ENCODE peak calls at places on chromosomes 12 and 14, in seven cellular contexts. Q, O, B, J, E, T and I are unnamed samples.

GRCh38 chr14:100261621-100262020 is 22.7 kb downstream of the YY1 start:
- DNase-seq in O (no peak), T (no peak), E (no peak), J (no peak), B (no peak), Q (no peak), I (no peak)

GRCh38 chr12:10497602-10498001 is 8.1 kb upstream of the EIF2S3B start:
- DNase-seq in T (no peak), O (no peak), J (peak; percentile 87), E (no peak), Q (peak; percentile 55), B (no peak), I (peak; percentile 74)

GRCh38 chr12:94994312-94994711 is 9.2 kb downstream of the NDUFA12 start:
- DNase-seq in J (no peak), T (no peak), Q (no peak), O (no peak), B (no peak), E (no peak), I (no peak)

GRCh38 chr14:95488376-95489162 is 27.9 kb downstream of the SYNE3 start:
- DNase-seq in J (no peak), Q (no peak), E (no peak), O (no peak), B (no peak), T (no peak), I (no peak)

GRCh38 chr12:109592195-109592904 is 18.8 kb downstream of the MVK start:
- DNase-seq in B (no peak), E (no peak), J (no peak), T (no peak), Q (no peak), O (no peak), I (no peak)

GRCh38 chr12:26434299-26434915 is 239.0 kb downstream of the SSPN start:
- DNase-seq in O (no peak), Q (peak; percentile 54), E (no peak), B (no peak), J (no peak), T (peak; percentile 44), I (no peak)

GRCh38 chr12:48796976-48797375 is 8.1 kb upstream of the ADCY6 start:
- DNase-seq in T (no peak), B (no peak), J (no peak), E (no peak), Q (no peak), O (no peak), I (no peak)

GRCh38 chr12:132395192-132395907 is 66.0 kb upstream of the GALNT9 start:
- DNase-seq in T (peak; percentile 2), O (peak; percentile 68), B (no peak), J (no peak), E (peak; percentile 61), Q (peak; percentile 37), I (peak; percentile 65)

GRCh38 chr12:30792648-30793499 is 38.1 kb upstream of the CAPRIN2 start:
- DNase-seq in J (no peak), Q (no peak), B (no peak), T (no peak), O (no peak), E (no peak), I (no peak)

GRCh38 chr12:110371408-110372055 is 32.0 kb downstream of the ANAPC7 start:
- DNase-seq in E (peak; percentile 92), J (no peak), Q (peak; percentile 69), O (no peak), T (no peak), B (no peak), I (peak; percentile 85)

GRCh38 chr14:64773577-64773976 is 69.4 kb downstream of the PLEKHG3 start:
- DNase-seq in B (no peak), T (no peak), O (no peak), Q (no peak), E (no peak), J (no peak), I (peak; percentile 56)

GRCh38 chr12:101935769-101936741 is 58.7 kb downstream of the DRAM1 start:
- DNase-seq in T (peak; percentile 22), E (no peak), B (no peak), J (no peak), Q (no peak), O (peak; percentile 64), I (no peak)

GRCh38 chr12:105226219-105226618 is 9.8 kb downstream of the APPL2 start:
- DNase-seq in Q (peak; percentile 76), B (peak; percentile 5), T (peak; percentile 76), E (peak; percentile 56), O (peak; percentile 83), J (peak; percentile 32), I (no peak)

GRCh38 chr14:75144944-75145343 is 18.1 kb upstream of the NEK9 start:
- DNase-seq in E (no peak), Q (no peak), T (no peak), B (no peak), J (no peak), O (no peak), I (no peak)

GRCh38 chr12:77625441-77625840 is 205.3 kb upstream of the NAV3 start:
- DNase-seq in E (no peak), J (no peak), B (no peak), O (no peak), T (no peak), Q (no peak), I (no peak)

GRCh38 chr14:64500088-64500487 is 3.5 kb downstream of the ZBTB25 start:
- DNase-seq in T (no peak), B (no peak), Q (no peak), O (no peak), J (no peak), E (no peak), I (no peak)

GRCh38 chr14:69005432-69006148 is 26.5 kb upstream of the ACTN1 start:
- DNase-seq in J (no peak), E (no peak), T (peak; percentile 42), Q (peak; percentile 58), B (no peak), O (peak; percentile 80), I (no peak)

GRCh38 chr12:53324113-53324778 is 2.8 kb upstream of the AAAS start:
- DNase-seq in Q (peak; percentile 83), T (peak; percentile 42), J (peak; percentile 64), B (no peak), O (no peak), E (peak; percentile 72), I (peak; percentile 88)

GRCh38 chr14:45249847-45250575 is 3.0 kb downstream of the MIS18BP1 start:
- DNase-seq in E (no peak), O (no peak), J (no peak), T (peak; percentile 18), B (no peak), Q (no peak), I (no peak)

GRCh38 chr14:96095058-96095457 is 55.9 kb downstream of the C14orf132 start:
- DNase-seq in J (no peak), B (no peak), E (no peak), O (no peak), Q (peak; percentile 26), T (no peak), I (no peak)

GRCh38 chr14:35414365-35414764 is 9.8 kb upstream of the NFKBIA start:
- DNase-seq in E (no peak), Q (no peak), O (no peak), J (no peak), T (no peak), B (no peak), I (no peak)

GRCh38 chr12:110941391-110941790 is 21.0 kb upstream of the MYL2 start:
- DNase-seq in T (no peak), B (no peak), O (peak; percentile 32), E (peak; percentile 50), J (no peak), Q (no peak), I (peak; percentile 56)

GRCh38 chr14:94344389-94344788 is 21.3 kb upstream of the SERPINA6 start:
- DNase-seq in B (no peak), O (no peak), T (no peak), J (no peak), Q (no peak), E (no peak), I (no peak)

GRCh38 chr14:94343238-94343637 is 20.1 kb upstream of the SERPINA6 start:
- DNase-seq in E (no peak), B (no peak), T (no peak), Q (no peak), J (no peak), O (no peak), I (no peak)

GRCh38 chr14:94342334-94342934 is 19.3 kb upstream of the SERPINA6 start:
- DNase-seq in O (peak; percentile 90), J (no peak), Q (peak; percentile 93), T (peak; percentile 87), B (no peak), E (peak; percentile 78), I (no peak)

GRCh38 chr14:94346841-94347240 is 23.7 kb upstream of the SERPINA6 start:
- DNase-seq in B (no peak), O (no peak), J (no peak), E (no peak), Q (no peak), T (no peak), I (no peak)

GRCh38 chr14:94345344-94346072 is 22.4 kb upstream of the SERPINA6 start:
- DNase-seq in B (no peak), Q (no peak), O (no peak), J (no peak), E (no peak), T (no peak), I (no peak)
- H3K27ac ChIP-seq in B (no peak overlapping the region), Q (no peak overlapping the region), O (no peak overlapping the region), J (no peak overlapping the region), E (no peak overlapping the region), T (no peak overlapping the region), I (no peak overlapping the region)

DNA sequence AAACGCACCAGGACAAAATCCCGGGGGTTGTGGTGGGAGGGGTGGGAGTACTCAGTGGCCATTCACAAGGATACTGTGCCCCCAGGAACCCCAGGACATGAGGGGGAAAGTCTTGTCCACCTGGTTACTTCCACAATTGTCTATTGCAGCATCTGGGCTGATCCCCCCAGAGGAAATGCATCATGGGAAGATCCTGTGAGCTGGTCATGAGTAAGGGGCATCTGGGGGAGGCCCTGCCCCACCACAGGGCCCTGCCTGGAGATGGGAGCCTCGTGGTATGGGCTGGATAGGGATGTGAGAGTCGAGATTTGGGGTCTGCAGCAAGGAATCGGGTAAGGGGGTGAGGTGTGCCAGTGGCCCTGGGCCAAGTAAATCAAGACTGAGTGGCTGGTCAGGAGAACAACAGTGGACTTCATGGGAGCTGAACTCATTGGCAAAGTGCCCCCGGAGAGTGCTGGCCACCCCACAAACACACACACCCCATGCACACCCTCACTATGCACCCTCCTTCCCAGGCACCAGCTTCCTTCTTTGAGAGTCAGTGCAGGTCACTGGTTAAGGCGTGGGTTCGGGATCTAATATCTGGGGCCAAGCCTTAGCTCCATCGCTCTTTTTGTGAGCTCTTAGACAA is 3.0 kb upstream of the SERPINA1 start:
- DNase-seq in E (no peak), Q (no peak), T (no peak), O (no peak), B (no peak), J (no peak), I (no peak)
- H3K27ac ChIP-seq in E (peak overlapping the region; percentile 81), Q (peak overlapping the region; percentile 87), T (peak overlapping the region; percentile 63), O (no peak overlapping the region), B (no peak overlapping the region), J (no peak overlapping the region), I (peak overlapping the region; percentile 97)

DNA sequence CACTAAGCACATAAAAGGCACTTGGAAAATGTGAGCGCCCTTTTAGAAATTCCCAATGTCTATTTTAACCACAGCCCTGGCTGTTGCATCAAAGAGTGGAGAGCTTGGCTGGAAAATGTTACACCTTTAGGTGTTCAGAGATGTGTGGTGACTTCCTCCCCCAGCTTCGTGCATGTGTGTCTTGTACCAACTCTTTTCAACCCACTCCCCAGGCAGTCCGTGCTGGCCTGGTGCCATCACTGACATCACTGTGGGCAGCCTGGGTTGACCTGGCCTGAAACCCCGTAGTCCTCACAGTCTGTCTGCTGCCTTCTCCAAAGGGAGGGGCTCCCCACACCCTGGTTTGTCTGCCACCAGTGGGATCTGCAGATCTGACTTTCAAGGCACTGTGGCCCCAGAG is 101.8 kb downstream of the SCARB1 start:
- DNase-seq in T (no peak), J (no peak), O (no peak), Q (no peak), B (no peak), E (no peak), I (no peak)
- H3K27ac ChIP-seq in T (no peak overlapping the region), J (no peak overlapping the region), O (no peak overlapping the region), Q (no peak overlapping the region), B (no peak overlapping the region), E (no peak overlapping the region), I (no peak overlapping the region)

GRCh38 chr12:103798586-103798985 is 42.4 kb downstream of the NT5DC3 start:
- DNase-seq in O (no peak), T (no peak), E (no peak), J (no peak), Q (no peak), B (no peak), I (no peak)
- H3K27ac ChIP-seq in O (no peak overlapping the region), T (no peak overlapping the region), E (no peak overlapping the region), J (no peak overlapping the region), Q (no peak overlapping the region), B (no peak overlapping the region), I (peak overlapping the region; percentile 59)